ENCODE peak calls at places on chromosome 11, in eight cellular contexts. One of them, this sample, is unnamed.

GRCh38 chr11:2589538-2589934 is 110.3 kb downstream of the KCNQ1OT1 start:
- DNase-seq in stimulated activated naive CD8-positive, alpha-beta T cell treated with anti-CD3 and anti-CD28 coated beads, Interleukin-15, amount 100 ng/mL, for 72 hours: no peak
- DNase-seq in hippocampal formation: no peak
- DNase-seq in 8988T: peak; percentile 23
- DNase-seq in Caco-2: no peak
- DNase-seq in activated T-cell treated with anti-CD3 and anti-CD28 coated beads, Interleukin-2, amount 50 U/mL, for 72 hours: no peak
- DNase-seq in activated effector memory CD4-positive, alpha-beta T cell treated with anti-CD3 and anti-CD28 coated beads, Interleukin-2, amount 50 U/mL, for 16 hours: no peak
- DNase-seq in A549: no peak
- DNase-seq in this sample: no peak

GRCh38 chr11:353315-353857 is 15.9 kb upstream of the B4GALNT4 start:
- DNase-seq in stimulated activated naive CD8-positive, alpha-beta T cell treated with anti-CD3 and anti-CD28 coated beads, Interleukin-15, amount 100 ng/mL, for 72 hours: peak; percentile 5
- DNase-seq in hippocampal formation: peak; percentile 50
- DNase-seq in 8988T: no peak
- DNase-seq in Caco-2: no peak
- DNase-seq in activated T-cell treated with anti-CD3 and anti-CD28 coated beads, Interleukin-2, amount 50 U/mL, for 72 hours: no peak
- DNase-seq in activated effector memory CD4-positive, alpha-beta T cell treated with anti-CD3 and anti-CD28 coated beads, Interleukin-2, amount 50 U/mL, for 16 hours: peak; percentile 61
- DNase-seq in A549: no peak
- DNase-seq in this sample: peak; percentile 59

GRCh38 chr11:9250139-9250582 is 15.0 kb downstream of the DENND5A start:
- DNase-seq in stimulated activated naive CD8-positive, alpha-beta T cell treated with anti-CD3 and anti-CD28 coated beads, Interleukin-15, amount 100 ng/mL, for 72 hours: peak; percentile 57
- DNase-seq in hippocampal formation: no peak
- DNase-seq in 8988T: no peak
- DNase-seq in Caco-2: no peak
- DNase-seq in activated T-cell treated with anti-CD3 and anti-CD28 coated beads, Interleukin-2, amount 50 U/mL, for 72 hours: peak; percentile 45
- DNase-seq in activated effector memory CD4-positive, alpha-beta T cell treated with anti-CD3 and anti-CD28 coated beads, Interleukin-2, amount 50 U/mL, for 16 hours: peak; percentile 73
- DNase-seq in A549: no peak
- DNase-seq in this sample: no peak

GRCh38 chr11:8870461-8871282 is 40.3 kb upstream of the AKIP1 start:
- DNase-seq in stimulated activated naive CD8-positive, alpha-beta T cell treated with anti-CD3 and anti-CD28 coated beads, Interleukin-15, amount 100 ng/mL, for 72 hours: peak; percentile 21
- DNase-seq in hippocampal formation: peak; percentile 50
- DNase-seq in 8988T: peak; percentile 71
- DNase-seq in Caco-2: peak; percentile 81
- DNase-seq in activated T-cell treated with anti-CD3 and anti-CD28 coated beads, Interleukin-2, amount 50 U/mL, for 72 hours: peak; percentile 10
- DNase-seq in activated effector memory CD4-positive, alpha-beta T cell treated with anti-CD3 and anti-CD28 coated beads, Interleukin-2, amount 50 U/mL, for 16 hours: no peak
- DNase-seq in A549: peak; percentile 58
- DNase-seq in this sample: peak; percentile 41

GRCh38 chr11:35016939-35017338 is 100.5 kb downstream of the PDHX start:
- DNase-seq in stimulated activated naive CD8-positive, alpha-beta T cell treated with anti-CD3 and anti-CD28 coated beads, Interleukin-15, amount 100 ng/mL, for 72 hours: no peak
- DNase-seq in hippocampal formation: no peak
- DNase-seq in 8988T: no peak
- DNase-seq in Caco-2: no peak
- DNase-seq in activated T-cell treated with anti-CD3 and anti-CD28 coated beads, Interleukin-2, amount 50 U/mL, for 72 hours: no peak
- DNase-seq in activated effector memory CD4-positive, alpha-beta T cell treated with anti-CD3 and anti-CD28 coated beads, Interleukin-2, amount 50 U/mL, for 16 hours: no peak
- DNase-seq in A549: no peak
- DNase-seq in this sample: no peak

GRCh38 chr11:4191031-4191571 is 96.5 kb downstream of the RRM1 start:
- DNase-seq in stimulated activated naive CD8-positive, alpha-beta T cell treated with anti-CD3 and anti-CD28 coated beads, Interleukin-15, amount 100 ng/mL, for 72 hours: no peak
- DNase-seq in hippocampal formation: peak; percentile 10
- DNase-seq in 8988T: no peak
- DNase-seq in Caco-2: no peak
- DNase-seq in activated T-cell treated with anti-CD3 and anti-CD28 coated beads, Interleukin-2, amount 50 U/mL, for 72 hours: no peak
- DNase-seq in activated effector memory CD4-positive, alpha-beta T cell treated with anti-CD3 and anti-CD28 coated beads, Interleukin-2, amount 50 U/mL, for 16 hours: no peak
- DNase-seq in A549: no peak
- DNase-seq in this sample: no peak

GRCh38 chr11:130404727-130405126 is 23.7 kb downstream of the ADAMTS8 start:
- DNase-seq in stimulated activated naive CD8-positive, alpha-beta T cell treated with anti-CD3 and anti-CD28 coated beads, Interleukin-15, amount 100 ng/mL, for 72 hours: no peak
- DNase-seq in hippocampal formation: no peak
- DNase-seq in 8988T: no peak
- DNase-seq in Caco-2: no peak
- DNase-seq in activated T-cell treated with anti-CD3 and anti-CD28 coated beads, Interleukin-2, amount 50 U/mL, for 72 hours: no peak
- DNase-seq in activated effector memory CD4-positive, alpha-beta T cell treated with anti-CD3 and anti-CD28 coated beads, Interleukin-2, amount 50 U/mL, for 16 hours: no peak
- DNase-seq in A549: no peak
- DNase-seq in this sample: no peak

GRCh38 chr11:31813961-31814868 is 3.1 kb upstream of the PAX6 start:
- DNase-seq in stimulated activated naive CD8-positive, alpha-beta T cell treated with anti-CD3 and anti-CD28 coated beads, Interleukin-15, amount 100 ng/mL, for 72 hours: no peak
- DNase-seq in hippocampal formation: no peak
- DNase-seq in 8988T: peak; percentile 45
- DNase-seq in Caco-2: no peak
- DNase-seq in activated T-cell treated with anti-CD3 and anti-CD28 coated beads, Interleukin-2, amount 50 U/mL, for 72 hours: no peak
- DNase-seq in activated effector memory CD4-positive, alpha-beta T cell treated with anti-CD3 and anti-CD28 coated beads, Interleukin-2, amount 50 U/mL, for 16 hours: no peak
- DNase-seq in A549: no peak
- DNase-seq in this sample: no peak

GRCh38 chr11:6319879-6320410 is 356 bp downstream of the CAVIN3 start:
- DNase-seq in stimulated activated naive CD8-positive, alpha-beta T cell treated with anti-CD3 and anti-CD28 coated beads, Interleukin-15, amount 100 ng/mL, for 72 hours: peak; percentile 41
- DNase-seq in hippocampal formation: no peak
- DNase-seq in 8988T: peak; percentile 73
- DNase-seq in Caco-2: peak; percentile 66
- DNase-seq in activated T-cell treated with anti-CD3 and anti-CD28 coated beads, Interleukin-2, amount 50 U/mL, for 72 hours: peak; percentile 39
- DNase-seq in activated effector memory CD4-positive, alpha-beta T cell treated with anti-CD3 and anti-CD28 coated beads, Interleukin-2, amount 50 U/mL, for 16 hours: peak; percentile 64
- DNase-seq in A549: peak; percentile 83
- DNase-seq in this sample: no peak

GRCh38 chr11:2312232-2313042 is 10.6 kb downstream of the TSPAN32 start:
- DNase-seq in stimulated activated naive CD8-positive, alpha-beta T cell treated with anti-CD3 and anti-CD28 coated beads, Interleukin-15, amount 100 ng/mL, for 72 hours: no peak
- DNase-seq in hippocampal formation: no peak
- DNase-seq in 8988T: no peak
- DNase-seq in Caco-2: no peak
- DNase-seq in activated T-cell treated with anti-CD3 and anti-CD28 coated beads, Interleukin-2, amount 50 U/mL, for 72 hours: no peak
- DNase-seq in activated effector memory CD4-positive, alpha-beta T cell treated with anti-CD3 and anti-CD28 coated beads, Interleukin-2, amount 50 U/mL, for 16 hours: no peak
- DNase-seq in A549: no peak
- DNase-seq in this sample: no peak

GRCh38 chr11:77083553-77084245 is 16.9 kb downstream of the CAPN5 start:
- DNase-seq in stimulated activated naive CD8-positive, alpha-beta T cell treated with anti-CD3 and anti-CD28 coated beads, Interleukin-15, amount 100 ng/mL, for 72 hours: no peak
- DNase-seq in hippocampal formation: no peak
- DNase-seq in 8988T: peak; percentile 1
- DNase-seq in Caco-2: no peak
- DNase-seq in activated T-cell treated with anti-CD3 and anti-CD28 coated beads, Interleukin-2, amount 50 U/mL, for 72 hours: no peak
- DNase-seq in activated effector memory CD4-positive, alpha-beta T cell treated with anti-CD3 and anti-CD28 coated beads, Interleukin-2, amount 50 U/mL, for 16 hours: peak; percentile 58
- DNase-seq in A549: no peak
- DNase-seq in this sample: no peak

GRCh38 chr11:120337896-120338840 is 2.0 kb downstream of the ARHGEF12 start:
- DNase-seq in stimulated activated naive CD8-positive, alpha-beta T cell treated with anti-CD3 and anti-CD28 coated beads, Interleukin-15, amount 100 ng/mL, for 72 hours: no peak
- DNase-seq in hippocampal formation: no peak
- DNase-seq in 8988T: no peak
- DNase-seq in Caco-2: peak; percentile 29
- DNase-seq in activated T-cell treated with anti-CD3 and anti-CD28 coated beads, Interleukin-2, amount 50 U/mL, for 72 hours: no peak
- DNase-seq in activated effector memory CD4-positive, alpha-beta T cell treated with anti-CD3 and anti-CD28 coated beads, Interleukin-2, amount 50 U/mL, for 16 hours: no peak
- DNase-seq in A549: no peak
- DNase-seq in this sample: no peak

GRCh38 chr11:540583-541432 is 3.5 kb downstream of the LRRC56 start:
- DNase-seq in stimulated activated naive CD8-positive, alpha-beta T cell treated with anti-CD3 and anti-CD28 coated beads, Interleukin-15, amount 100 ng/mL, for 72 hours: no peak
- DNase-seq in hippocampal formation: no peak
- DNase-seq in 8988T: no peak
- DNase-seq in Caco-2: no peak
- DNase-seq in activated T-cell treated with anti-CD3 and anti-CD28 coated beads, Interleukin-2, amount 50 U/mL, for 72 hours: no peak
- DNase-seq in activated effector memory CD4-positive, alpha-beta T cell treated with anti-CD3 and anti-CD28 coated beads, Interleukin-2, amount 50 U/mL, for 16 hours: peak; percentile 57
- DNase-seq in A549: no peak
- DNase-seq in this sample: no peak

GRCh38 chr11:2943711-2944118 is 14.5 kb upstream of the PHLDA2 start:
- DNase-seq in stimulated activated naive CD8-positive, alpha-beta T cell treated with anti-CD3 and anti-CD28 coated beads, Interleukin-15, amount 100 ng/mL, for 72 hours: no peak
- DNase-seq in hippocampal formation: no peak
- DNase-seq in 8988T: no peak
- DNase-seq in Caco-2: no peak
- DNase-seq in activated T-cell treated with anti-CD3 and anti-CD28 coated beads, Interleukin-2, amount 50 U/mL, for 72 hours: no peak
- DNase-seq in activated effector memory CD4-positive, alpha-beta T cell treated with anti-CD3 and anti-CD28 coated beads, Interleukin-2, amount 50 U/mL, for 16 hours: peak; percentile 67
- DNase-seq in A549: no peak
- DNase-seq in this sample: no peak

GRCh38 chr11:35305670-35306382 is 113.5 kb downstream of the SLC1A2 start:
- DNase-seq in stimulated activated naive CD8-positive, alpha-beta T cell treated with anti-CD3 and anti-CD28 coated beads, Interleukin-15, amount 100 ng/mL, for 72 hours: peak; percentile 33
- DNase-seq in hippocampal formation: peak; percentile 22
- DNase-seq in 8988T: peak; percentile 64
- DNase-seq in Caco-2: peak; percentile 62
- DNase-seq in activated T-cell treated with anti-CD3 and anti-CD28 coated beads, Interleukin-2, amount 50 U/mL, for 72 hours: peak; percentile 21
- DNase-seq in activated effector memory CD4-positive, alpha-beta T cell treated with anti-CD3 and anti-CD28 coated beads, Interleukin-2, amount 50 U/mL, for 16 hours: peak; percentile 70
- DNase-seq in A549: peak; percentile 46
- DNase-seq in this sample: peak; percentile 54

GRCh38 chr11:130246719-130247118 is 68.0 kb downstream of the ZBTB44 start:
- DNase-seq in stimulated activated naive CD8-positive, alpha-beta T cell treated with anti-CD3 and anti-CD28 coated beads, Interleukin-15, amount 100 ng/mL, for 72 hours: no peak
- DNase-seq in hippocampal formation: no peak
- DNase-seq in 8988T: no peak
- DNase-seq in Caco-2: no peak
- DNase-seq in activated T-cell treated with anti-CD3 and anti-CD28 coated beads, Interleukin-2, amount 50 U/mL, for 72 hours: no peak
- DNase-seq in activated effector memory CD4-positive, alpha-beta T cell treated with anti-CD3 and anti-CD28 coated beads, Interleukin-2, amount 50 U/mL, for 16 hours: no peak
- DNase-seq in A549: no peak
- DNase-seq in this sample: no peak

GRCh38 chr11:59776210-59777066 is 21.3 kb downstream of the STX3 start:
- DNase-seq in stimulated activated naive CD8-positive, alpha-beta T cell treated with anti-CD3 and anti-CD28 coated beads, Interleukin-15, amount 100 ng/mL, for 72 hours: no peak
- DNase-seq in hippocampal formation: no peak
- DNase-seq in 8988T: peak; percentile 57
- DNase-seq in Caco-2: peak; percentile 79
- DNase-seq in activated T-cell treated with anti-CD3 and anti-CD28 coated beads, Interleukin-2, amount 50 U/mL, for 72 hours: no peak
- DNase-seq in activated effector memory CD4-positive, alpha-beta T cell treated with anti-CD3 and anti-CD28 coated beads, Interleukin-2, amount 50 U/mL, for 16 hours: no peak
- DNase-seq in A549: peak; percentile 96
- DNase-seq in this sample: peak; percentile 59

GRCh38 chr11:61198948-61199523 is 4.3 kb upstream of the PGA3 start:
- DNase-seq in stimulated activated naive CD8-positive, alpha-beta T cell treated with anti-CD3 and anti-CD28 coated beads, Interleukin-15, amount 100 ng/mL, for 72 hours: no peak
- DNase-seq in hippocampal formation: no peak
- DNase-seq in 8988T: no peak
- DNase-seq in Caco-2: no peak
- DNase-seq in activated T-cell treated with anti-CD3 and anti-CD28 coated beads, Interleukin-2, amount 50 U/mL, for 72 hours: no peak
- DNase-seq in activated effector memory CD4-positive, alpha-beta T cell treated with anti-CD3 and anti-CD28 coated beads, Interleukin-2, amount 50 U/mL, for 16 hours: no peak
- DNase-seq in A549: no peak
- DNase-seq in this sample: no peak

GRCh38 chr11:109960831-109961230 is 132.4 kb upstream of the ZC3H12C start:
- DNase-seq in stimulated activated naive CD8-positive, alpha-beta T cell treated with anti-CD3 and anti-CD28 coated beads, Interleukin-15, amount 100 ng/mL, for 72 hours: no peak
- DNase-seq in hippocampal formation: no peak
- DNase-seq in 8988T: no peak
- DNase-seq in Caco-2: no peak
- DNase-seq in activated T-cell treated with anti-CD3 and anti-CD28 coated beads, Interleukin-2, amount 50 U/mL, for 72 hours: no peak
- DNase-seq in activated effector memory CD4-positive, alpha-beta T cell treated with anti-CD3 and anti-CD28 coated beads, Interleukin-2, amount 50 U/mL, for 16 hours: no peak
- DNase-seq in A549: no peak
- DNase-seq in this sample: no peak

GRCh38 chr11:61679301-61679700 is 890 bp upstream of the DAGLA start:
- DNase-seq in stimulated activated naive CD8-positive, alpha-beta T cell treated with anti-CD3 and anti-CD28 coated beads, Interleukin-15, amount 100 ng/mL, for 72 hours: no peak
- DNase-seq in hippocampal formation: no peak
- DNase-seq in 8988T: no peak
- DNase-seq in Caco-2: no peak
- DNase-seq in activated T-cell treated with anti-CD3 and anti-CD28 coated beads, Interleukin-2, amount 50 U/mL, for 72 hours: no peak
- DNase-seq in activated effector memory CD4-positive, alpha-beta T cell treated with anti-CD3 and anti-CD28 coated beads, Interleukin-2, amount 50 U/mL, for 16 hours: no peak
- DNase-seq in A549: no peak
- DNase-seq in this sample: no peak

GRCh38 chr11:69637601-69637955 is 3.4 kb upstream of the CCND1 start:
- DNase-seq in stimulated activated naive CD8-positive, alpha-beta T cell treated with anti-CD3 and anti-CD28 coated beads, Interleukin-15, amount 100 ng/mL, for 72 hours: no peak
- DNase-seq in hippocampal formation: no peak
- DNase-seq in 8988T: no peak
- DNase-seq in Caco-2: peak; percentile 76
- DNase-seq in activated T-cell treated with anti-CD3 and anti-CD28 coated beads, Interleukin-2, amount 50 U/mL, for 72 hours: no peak
- DNase-seq in activated effector memory CD4-positive, alpha-beta T cell treated with anti-CD3 and anti-CD28 coated beads, Interleukin-2, amount 50 U/mL, for 16 hours: no peak
- DNase-seq in A549: no peak
- DNase-seq in this sample: no peak

GRCh38 chr11:64085915-64086262 is 50.2 kb downstream of the FLRT1 start:
- DNase-seq in stimulated activated naive CD8-positive, alpha-beta T cell treated with anti-CD3 and anti-CD28 coated beads, Interleukin-15, amount 100 ng/mL, for 72 hours: no peak
- DNase-seq in hippocampal formation: no peak
- DNase-seq in 8988T: no peak
- DNase-seq in Caco-2: no peak
- DNase-seq in activated T-cell treated with anti-CD3 and anti-CD28 coated beads, Interleukin-2, amount 50 U/mL, for 72 hours: no peak
- DNase-seq in activated effector memory CD4-positive, alpha-beta T cell treated with anti-CD3 and anti-CD28 coated beads, Interleukin-2, amount 50 U/mL, for 16 hours: no peak
- DNase-seq in A549: no peak
- DNase-seq in this sample: no peak

GRCh38 chr11:40293655-40294342 is 1165.7 kb downstream of the LRRC4C start:
- DNase-seq in stimulated activated naive CD8-positive, alpha-beta T cell treated with anti-CD3 and anti-CD28 coated beads, Interleukin-15, amount 100 ng/mL, for 72 hours: peak; percentile 29
- DNase-seq in hippocampal formation: peak; percentile 87
- DNase-seq in 8988T: peak; percentile 58
- DNase-seq in Caco-2: peak; percentile 78
- DNase-seq in activated T-cell treated with anti-CD3 and anti-CD28 coated beads, Interleukin-2, amount 50 U/mL, for 72 hours: peak; percentile 14
- DNase-seq in activated effector memory CD4-positive, alpha-beta T cell treated with anti-CD3 and anti-CD28 coated beads, Interleukin-2, amount 50 U/mL, for 16 hours: peak; percentile 62
- DNase-seq in A549: peak; percentile 68
- DNase-seq in this sample: peak; percentile 39

GRCh38 chr11:121414141-121414918 is 37.8 kb upstream of the SORL1 start:
- DNase-seq in stimulated activated naive CD8-positive, alpha-beta T cell treated with anti-CD3 and anti-CD28 coated beads, Interleukin-15, amount 100 ng/mL, for 72 hours: no peak
- DNase-seq in hippocampal formation: no peak
- DNase-seq in 8988T: no peak
- DNase-seq in Caco-2: no peak
- DNase-seq in activated T-cell treated with anti-CD3 and anti-CD28 coated beads, Interleukin-2, amount 50 U/mL, for 72 hours: no peak
- DNase-seq in activated effector memory CD4-positive, alpha-beta T cell treated with anti-CD3 and anti-CD28 coated beads, Interleukin-2, amount 50 U/mL, for 16 hours: no peak
- DNase-seq in A549: no peak
- DNase-seq in this sample: no peak

GRCh38 chr11:66850588-66851250 is 6.1 kb upstream of the LRFN4 start:
- DNase-seq in stimulated activated naive CD8-positive, alpha-beta T cell treated with anti-CD3 and anti-CD28 coated beads, Interleukin-15, amount 100 ng/mL, for 72 hours: no peak
- DNase-seq in hippocampal formation: no peak
- DNase-seq in 8988T: peak; percentile 33
- DNase-seq in Caco-2: no peak
- DNase-seq in activated T-cell treated with anti-CD3 and anti-CD28 coated beads, Interleukin-2, amount 50 U/mL, for 72 hours: no peak
- DNase-seq in activated effector memory CD4-positive, alpha-beta T cell treated with anti-CD3 and anti-CD28 coated beads, Interleukin-2, amount 50 U/mL, for 16 hours: peak; percentile 58
- DNase-seq in A549: no peak
- DNase-seq in this sample: peak; percentile 71

GRCh38 chr11:32173435-32173834 is 82.6 kb downstream of the RCN1 start:
- DNase-seq in stimulated activated naive CD8-positive, alpha-beta T cell treated with anti-CD3 and anti-CD28 coated beads, Interleukin-15, amount 100 ng/mL, for 72 hours: peak; percentile 29
- DNase-seq in hippocampal formation: peak; percentile 48
- DNase-seq in 8988T: peak; percentile 33
- DNase-seq in Caco-2: peak; percentile 72
- DNase-seq in activated T-cell treated with anti-CD3 and anti-CD28 coated beads, Interleukin-2, amount 50 U/mL, for 72 hours: peak; percentile 26
- DNase-seq in activated effector memory CD4-positive, alpha-beta T cell treated with anti-CD3 and anti-CD28 coated beads, Interleukin-2, amount 50 U/mL, for 16 hours: no peak
- DNase-seq in A549: peak; percentile 29
- DNase-seq in this sample: peak; percentile 40

GRCh38 chr11:70108250-70108649 is 30.1 kb downstream of the ANO1 start:
- DNase-seq in stimulated activated naive CD8-positive, alpha-beta T cell treated with anti-CD3 and anti-CD28 coated beads, Interleukin-15, amount 100 ng/mL, for 72 hours: no peak
- DNase-seq in hippocampal formation: no peak
- DNase-seq in 8988T: no peak
- DNase-seq in Caco-2: no peak
- DNase-seq in activated T-cell treated with anti-CD3 and anti-CD28 coated beads, Interleukin-2, amount 50 U/mL, for 72 hours: no peak
- DNase-seq in activated effector memory CD4-positive, alpha-beta T cell treated with anti-CD3 and anti-CD28 coated beads, Interleukin-2, amount 50 U/mL, for 16 hours: no peak
- DNase-seq in A549: no peak
- DNase-seq in this sample: no peak

GRCh38 chr11:132408877-132409276 is 1038.5 kb downstream of the NTM start:
- DNase-seq in stimulated activated naive CD8-positive, alpha-beta T cell treated with anti-CD3 and anti-CD28 coated beads, Interleukin-15, amount 100 ng/mL, for 72 hours: no peak
- DNase-seq in hippocampal formation: no peak
- DNase-seq in 8988T: no peak
- DNase-seq in Caco-2: no peak
- DNase-seq in activated T-cell treated with anti-CD3 and anti-CD28 coated beads, Interleukin-2, amount 50 U/mL, for 72 hours: no peak
- DNase-seq in activated effector memory CD4-positive, alpha-beta T cell treated with anti-CD3 and anti-CD28 coated beads, Interleukin-2, amount 50 U/mL, for 16 hours: no peak
- DNase-seq in A549: no peak
- DNase-seq in this sample: no peak

GRCh38 chr11:13324141-13324540 is 46.6 kb downstream of the BMAL1 start:
- DNase-seq in stimulated activated naive CD8-positive, alpha-beta T cell treated with anti-CD3 and anti-CD28 coated beads, Interleukin-15, amount 100 ng/mL, for 72 hours: no peak
- DNase-seq in hippocampal formation: no peak
- DNase-seq in 8988T: no peak
- DNase-seq in Caco-2: no peak
- DNase-seq in activated T-cell treated with anti-CD3 and anti-CD28 coated beads, Interleukin-2, amount 50 U/mL, for 72 hours: no peak
- DNase-seq in activated effector memory CD4-positive, alpha-beta T cell treated with anti-CD3 and anti-CD28 coated beads, Interleukin-2, amount 50 U/mL, for 16 hours: no peak
- DNase-seq in A549: no peak
- DNase-seq in this sample: no peak

GRCh38 chr11:87030458-87031054 is 7.2 kb upstream of the TMEM135 start:
- DNase-seq in stimulated activated naive CD8-positive, alpha-beta T cell treated with anti-CD3 and anti-CD28 coated beads, Interleukin-15, amount 100 ng/mL, for 72 hours: no peak
- DNase-seq in hippocampal formation: no peak
- DNase-seq in 8988T: no peak
- DNase-seq in Caco-2: peak; percentile 47
- DNase-seq in activated T-cell treated with anti-CD3 and anti-CD28 coated beads, Interleukin-2, amount 50 U/mL, for 72 hours: no peak
- DNase-seq in activated effector memory CD4-positive, alpha-beta T cell treated with anti-CD3 and anti-CD28 coated beads, Interleukin-2, amount 50 U/mL, for 16 hours: no peak
- DNase-seq in A549: no peak
- DNase-seq in this sample: no peak

GRCh38 chr11:73361953-73362776 is 14.0 kb upstream of the RELT start:
- DNase-seq in stimulated activated naive CD8-positive, alpha-beta T cell treated with anti-CD3 and anti-CD28 coated beads, Interleukin-15, amount 100 ng/mL, for 72 hours: no peak
- DNase-seq in hippocampal formation: no peak
- DNase-seq in 8988T: peak; percentile 72
- DNase-seq in Caco-2: no peak
- DNase-seq in activated T-cell treated with anti-CD3 and anti-CD28 coated beads, Interleukin-2, amount 50 U/mL, for 72 hours: no peak
- DNase-seq in activated effector memory CD4-positive, alpha-beta T cell treated with anti-CD3 and anti-CD28 coated beads, Interleukin-2, amount 50 U/mL, for 16 hours: no peak
- DNase-seq in A549: no peak
- DNase-seq in this sample: no peak

GRCh38 chr11:35600439-35600838 is 17.8 kb upstream of the FJX1 start:
- DNase-seq in stimulated activated naive CD8-positive, alpha-beta T cell treated with anti-CD3 and anti-CD28 coated beads, Interleukin-15, amount 100 ng/mL, for 72 hours: no peak
- DNase-seq in hippocampal formation: no peak
- DNase-seq in 8988T: no peak
- DNase-seq in Caco-2: no peak
- DNase-seq in activated T-cell treated with anti-CD3 and anti-CD28 coated beads, Interleukin-2, amount 50 U/mL, for 72 hours: no peak
- DNase-seq in activated effector memory CD4-positive, alpha-beta T cell treated with anti-CD3 and anti-CD28 coated beads, Interleukin-2, amount 50 U/mL, for 16 hours: no peak
- DNase-seq in A549: no peak
- DNase-seq in this sample: no peak

GRCh38 chr11:75118577-75118976 is 21.9 kb upstream of the OR2AT4 start:
- DNase-seq in stimulated activated naive CD8-positive, alpha-beta T cell treated with anti-CD3 and anti-CD28 coated beads, Interleukin-15, amount 100 ng/mL, for 72 hours: no peak
- DNase-seq in hippocampal formation: no peak
- DNase-seq in 8988T: no peak
- DNase-seq in Caco-2: no peak
- DNase-seq in activated T-cell treated with anti-CD3 and anti-CD28 coated beads, Interleukin-2, amount 50 U/mL, for 72 hours: no peak
- DNase-seq in activated effector memory CD4-positive, alpha-beta T cell treated with anti-CD3 and anti-CD28 coated beads, Interleukin-2, amount 50 U/mL, for 16 hours: no peak
- DNase-seq in A549: no peak
- DNase-seq in this sample: no peak

GRCh38 chr11:128517457-128518230 is 69.7 kb downstream of the ETS1 start:
- DNase-seq in stimulated activated naive CD8-positive, alpha-beta T cell treated with anti-CD3 and anti-CD28 coated beads, Interleukin-15, amount 100 ng/mL, for 72 hours: no peak
- DNase-seq in hippocampal formation: no peak
- DNase-seq in 8988T: no peak
- DNase-seq in Caco-2: no peak
- DNase-seq in activated T-cell treated with anti-CD3 and anti-CD28 coated beads, Interleukin-2, amount 50 U/mL, for 72 hours: no peak
- DNase-seq in activated effector memory CD4-positive, alpha-beta T cell treated with anti-CD3 and anti-CD28 coated beads, Interleukin-2, amount 50 U/mL, for 16 hours: no peak
- DNase-seq in A549: no peak
- DNase-seq in this sample: no peak